ENCODE peak calls at places on chromosomes 1 and 21, in ten cellular contexts. O is C1 segment of cervical spinal cord; H is H54; L is mucosa of descending colon; Q is aorta; K is CD4-positive, alpha-beta memory T cell; P is iris pigment epithelial cell; M is activated T-helper 1 cell treated with Interleukin-2 at 50 U/mL for 16 hours; I is effector memory CD8-positive, alpha-beta T cell; E is AG09309. T is an unnamed sample.

GRCh38 chr1:1891349-1892078 is 627 bp upstream of the GNB1 start:
- DNase-seq in H (peak), O (peak), P (peak), M (peak), L (peak), K (no peak), E (no peak), I (peak), Q (peak), T (no peak)

GRCh38 chr1:84450916-84451315 is 28.1 kb upstream of the RPF1 start:
- DNase-seq in L (no peak), M (no peak), Q (no peak), E (no peak), I (no peak), P (peak), O (no peak), H (no peak), K (no peak), T (no peak)

GRCh38 chr1:183711691-183712401 is 58.7 kb upstream of the APOBEC4 start:
- DNase-seq in Q (no peak), H (no peak), K (no peak), P (peak), O (no peak), I (no peak), M (no peak), L (no peak), E (peak), T (no peak)

GRCh38 chr1:241647658-241648057 is 4.4 kb upstream of the WDR64 start:
- DNase-seq in L (no peak), I (no peak), H (no peak), Q (no peak), E (no peak), P (peak), O (no peak), K (no peak), M (no peak), T (no peak)

GRCh38 chr1:30599721-30600120 is 123.7 kb downstream of the MATN1 start:
- DNase-seq in M (no peak), K (no peak), H (no peak), E (no peak), L (no peak), O (no peak), P (no peak), Q (no peak), I (no peak), T (no peak)

GRCh38 chr1:116019653-116020253 is 43.4 kb downstream of the SLC22A15 start:
- DNase-seq in M (no peak), K (no peak), Q (no peak), H (no peak), E (no peak), P (no peak), I (no peak), L (peak), O (no peak), T (no peak)

GRCh38 chr1:36729289-36729688 is 246.6 kb upstream of the CSF3R start:
- DNase-seq in I (no peak), L (no peak), H (no peak), E (no peak), K (no peak), O (no peak), P (no peak), Q (peak), M (no peak), T (no peak)

GRCh38 chr1:40847023-40847740 is 15.0 kb downstream of the CITED4 start:
- DNase-seq in M (no peak), I (no peak), H (no peak), O (no peak), P (no peak), Q (no peak), L (no peak), K (no peak), E (no peak), T (no peak)

GRCh38 chr1:41664861-41665640 is 180.6 kb upstream of the EDN2 start:
- DNase-seq in K (no peak), M (no peak), E (peak), P (peak), H (peak), O (no peak), L (no peak), I (no peak), Q (no peak), T (peak)

GRCh38 chr1:92051948-92052347 is 22.2 kb downstream of the EPHX4 start:
- DNase-seq in M (no peak), I (no peak), H (no peak), E (no peak), O (no peak), K (no peak), Q (no peak), L (no peak), P (no peak), T (no peak)

GRCh38 chr1:215083408-215083961 is 948 bp downstream of the KCNK2 start:
- DNase-seq in K (no peak), E (no peak), Q (peak), O (no peak), M (no peak), I (no peak), H (no peak), L (no peak), P (peak), T (peak)

GRCh38 chr1:45329445-45329844 is 2.8 kb downstream of the HPDL start:
- DNase-seq in H (peak), L (no peak), O (no peak), I (no peak), Q (no peak), M (no peak), K (no peak), P (no peak), E (no peak), T (no peak)

GRCh38 chr1:211420389-211420788 is 71.6 kb downstream of the RD3 start:
- DNase-seq in K (no peak), Q (no peak), L (no peak), P (peak), H (peak), E (no peak), M (no peak), I (no peak), O (no peak), T (no peak)

GRCh38 chr21:43361493-43362296 is 65.2 kb downstream of the SIK1 start:
- DNase-seq in P (peak), K (peak), L (peak), M (peak), Q (no peak), O (no peak), H (no peak), I (peak), E (no peak), T (no peak)

GRCh38 chr1:83813571-83813970 is 185.4 kb downstream of the TTLL7 start:
- DNase-seq in E (no peak), P (no peak), L (no peak), I (no peak), Q (no peak), O (no peak), M (no peak), K (no peak), H (no peak), T (no peak)

GRCh38 chr1:212513586-212513985 is 80.9 kb downstream of the NENF start:
- DNase-seq in I (no peak), O (no peak), L (no peak), Q (no peak), K (no peak), E (no peak), H (peak), P (no peak), M (no peak), T (no peak)